ENCODE peak calls at places on chromosome 12, in ten cellular contexts. Y is vagina, V is thoracic aorta, U is H9, Z is gastrocnemius medialis, M is A549, J is esophagus squamous epithelium, E is HCT116, Q is dorsolateral prefrontal cortex, X is K562. C is an unnamed sample.

GRCh38 chr12:94073441-94074051 is 74.8 kb upstream of the PLXNC1 start:
- DNase-seq in V (no peak), E (no peak), J (no peak), M (no peak), U (no peak), Q (no peak), Z (peak), Y (no peak), X (no peak), C (no peak)

GRCh38 chr12:96882862-96883261 is 24.2 kb upstream of the NEDD1 start:
- DNase-seq in X (no peak), J (no peak), E (no peak), U (no peak), V (no peak), M (no peak), Q (no peak), Z (no peak), Y (no peak), C (peak)

GRCh38 chr12:98198261-98198982 is 317.0 kb upstream of the TMPO start:
- DNase-seq in M (no peak), J (no peak), Y (no peak), Z (no peak), U (no peak), X (no peak), E (no peak), Q (no peak), V (no peak), C (no peak)

GRCh38 chr12:1791104-1791927 is 29.0 kb upstream of the LRTM2 start:
- DNase-seq in V (no peak), J (no peak), X (peak), Z (peak), Q (peak), U (no peak), E (peak), Y (no peak), M (peak), C (peak)

GRCh38 chr12:67667276-67668073 is 18.9 kb downstream of the DYRK2 start:
- DNase-seq in E (no peak), J (no peak), V (no peak), Q (peak), M (no peak), X (no peak), U (no peak), Y (no peak), Z (peak), C (no peak)

GRCh38 chr12:19834596-19834995 is 395.3 kb downstream of the AEBP2 start:
- DNase-seq in V (no peak), Q (no peak), J (no peak), M (no peak), Y (no peak), Z (no peak), U (no peak), X (no peak), E (no peak), C (no peak)

GRCh38 chr12:52168019-52168717 is 23.6 kb downstream of the KRT80 start:
- DNase-seq in Y (no peak), Z (no peak), V (no peak), X (no peak), M (peak), Q (no peak), J (no peak), U (no peak), E (no peak), C (no peak)

GRCh38 chr12:114955414-114956014 is 271.5 kb upstream of the TBX3 start:
- DNase-seq in U (no peak), E (no peak), Y (no peak), Z (no peak), X (no peak), V (no peak), J (no peak), Q (no peak), M (no peak), C (no peak)

GRCh38 chr12:102629262-102629888 is 149.0 kb upstream of the IGF1 start:
- DNase-seq in V (no peak), Z (no peak), M (no peak), X (peak), J (no peak), Y (no peak), U (no peak), E (no peak), Q (no peak), C (no peak)

GRCh38 chr12:7667025-7667575 is 1.4 kb upstream of the APOBEC1 start:
- DNase-seq in E (peak), Z (no peak), Q (no peak), X (no peak), M (peak), J (no peak), V (no peak), U (no peak), Y (no peak), C (peak)

GRCh38 chr12:69095765-69096477 is 143.4 kb upstream of the CPSF6 start:
- DNase-seq in X (no peak), Z (no peak), Y (no peak), J (no peak), M (no peak), E (no peak), V (no peak), U (no peak), Q (no peak), C (no peak)

DNA sequence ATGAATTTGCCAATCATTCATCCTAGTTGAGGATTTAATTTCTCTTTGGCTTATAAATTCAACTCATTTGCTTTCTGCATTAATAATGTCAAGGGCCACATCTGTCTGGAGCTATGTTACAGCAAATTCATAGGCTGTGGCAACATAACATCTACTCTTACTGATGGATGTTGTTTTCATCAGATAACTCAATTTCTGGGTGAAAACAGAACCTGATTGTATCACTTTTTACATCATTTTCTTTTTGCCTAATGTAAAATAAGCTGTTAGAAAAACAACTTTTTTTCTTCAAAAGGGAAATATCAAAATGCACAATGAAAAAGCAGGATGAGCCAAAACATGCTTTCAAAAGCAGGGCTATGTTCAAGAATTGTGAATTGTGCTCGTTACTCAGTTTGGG is 73.3 kb downstream of the HELB start:
- DNase-seq in Z (no peak), E (no peak), Q (no peak), M (no peak), V (no peak), U (no peak), X (no peak), Y (no peak), J (no peak), C (no peak)
- H3K27ac ChIP-seq in Z (no peak), E (no peak), Q (no peak), M (no peak), V (no peak), U (no peak), X (no peak), Y (no peak), J (no peak), C (no peak)

GRCh38 chr12:45816652-45817051 is 87.1 kb downstream of the ARID2 start:
- DNase-seq in Q (no peak), X (no peak), M (no peak), V (no peak), J (no peak), Y (no peak), U (no peak), Z (no peak), E (no peak), C (no peak)
- TF ChIP-seq CTCF in Q (no peak), X (no peak), M (no peak), V (no peak), J (no peak), Y (no peak), U (peak), Z (no peak), E (peak), C (no peak)

GRCh38 chr12:11969437-11970154 is 101.1 kb upstream of the BCL2L14 start:
- DNase-seq in Z (no peak), J (no peak), Y (no peak), V (no peak), X (no peak), E (no peak), Q (no peak), M (no peak), U (no peak), C (no peak)
- H3K27ac ChIP-seq in Z (no peak), J (no peak), Y (no peak), V (no peak), X (no peak), E (no peak), Q (no peak), M (no peak), U (no peak), C (no peak)

DNA sequence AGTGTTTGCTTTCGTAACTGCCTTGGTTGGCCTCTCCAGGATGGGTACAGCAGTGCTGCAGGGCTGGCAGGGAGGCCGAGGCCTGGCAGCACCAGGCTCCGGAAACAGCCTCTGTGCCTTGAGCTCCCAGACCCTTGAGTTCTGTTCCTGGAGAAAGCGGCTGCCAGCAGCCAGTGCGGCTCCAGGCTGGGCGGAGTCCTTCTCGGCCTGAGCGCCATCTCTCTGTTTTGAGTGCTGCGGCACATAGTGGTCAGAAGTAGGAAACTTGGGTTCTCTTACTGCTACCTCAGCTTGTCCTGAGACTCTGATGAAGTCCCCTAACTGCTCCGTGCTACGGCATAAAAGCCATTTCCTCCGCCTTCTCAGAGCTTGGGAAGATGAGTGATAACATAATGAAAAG is 65.9 kb downstream of the KCNA1 start:
- DNase-seq in U (peak), Q (no peak), V (no peak), Z (no peak), M (no peak), J (no peak), X (peak), E (no peak), Y (no peak), C (no peak)
- TF ChIP-seq CTCF in U (no peak), Q (no peak), V (no peak), Z (no peak), M (no peak), J (no peak), X (peak), E (no peak), Y (no peak), C (no peak)

GRCh38 chr12:105562727-105563072 is 232.2 kb downstream of the C12orf75 start:
- DNase-seq in U (no peak), Q (no peak), X (no peak), E (no peak), J (no peak), Z (no peak), Y (no peak), M (peak), V (peak), C (peak)
- H3K27ac ChIP-seq in U (no peak), Q (no peak), X (no peak), E (peak), J (peak), Z (peak), Y (no peak), M (peak), V (peak), C (peak)